ENCODE peak calls at places on chromosomes 7 and 10, in five cellular contexts. J is cardiac muscle cell, A is uterus, K is fibroblast of lung, P is gastrocnemius medialis. S is an unnamed sample. For H3K36me3 and H3K4me1, the result is how much of the 10 kb centered on the place peaks cover.

GRCh38 chr10:74297389-74298080 is 146.5 kb downstream of the ADK start:
- DNase-seq in J (no peak), A (no peak), K (no peak), P (no peak), S (no peak)

GRCh38 chr7:3300651-3301471 is at the start of gene SDK1:
- DNase-seq in J (peak), A (peak), K (peak), P (peak), S (peak)

GRCh38 chr7:17680943-17681351 is 259.3 kb downstream of the SNX13 start:
- DNase-seq in J (peak), A (no peak), K (peak), P (no peak), S (no peak)

GRCh38 chr10:58820862-58821559 is 308.3 kb downstream of the BICC1 start:
- DNase-seq in J (no peak), A (no peak), K (peak), P (no peak), S (no peak)

GRCh38 chr7:100407285-100408180 is 21.0 kb downstream of the ZCWPW1 start:
- DNase-seq in J (peak), A (no peak), K (peak), P (no peak), S (no peak)

GRCh38 chr7:7653568-7654187 is 13.1 kb downstream of the UMAD1 start:
- DNase-seq in J (peak), A (no peak), K (peak), P (no peak), S (no peak)

GRCh38 chr7:22433710-22434460 is 66.1 kb downstream of the STEAP1B start:
- DNase-seq in J (no peak), A (no peak), K (peak), P (no peak), S (peak)

GRCh38 chr10:80924063-80924952 is 386.6 kb downstream of the SH2D4B start:
- DNase-seq in J (peak), A (no peak), K (peak), P (no peak), S (no peak)

GRCh38 chr7:74271742-74272141 is 17.5 kb upstream of the CLIP2 start:
- DNase-seq in J (no peak), A (no peak), K (no peak), P (no peak), S (no peak)

GRCh38 chr10:70619271-70620019 is 16.9 kb upstream of the PRF1 start:
- DNase-seq in J (no peak), A (no peak), K (peak), P (no peak), S (no peak)

GRCh38 chr7:727104-727805 is at the start of gene PRKAR1B:
- DNase-seq in J (no peak), A (no peak), K (no peak), P (no peak), S (no peak)

GRCh38 chr7:159031135-159031701 is 113.4 kb downstream of the VIPR2 start:
- DNase-seq in J (no peak), A (peak), K (no peak), P (peak), S (peak)

GRCh38 chr10:75407296-75407715 is 5.7 kb upstream of the ZNF503 start:
- DNase-seq in J (peak), A (peak), K (no peak), P (no peak), S (no peak)

GRCh38 chr10:62335326-62335725 is 38.8 kb upstream of the ZNF365 start:
- DNase-seq in J (no peak), A (no peak), K (peak), P (no peak), S (no peak)

GRCh38 chr7:27600247-27600646 is 62.4 kb downstream of the HIBADH start:
- DNase-seq in J (no peak), A (no peak), K (no peak), P (no peak), S (no peak)

GRCh38 chr10:121516071-121516470 is 82.2 kb downstream of the FGFR2 start:
- DNase-seq in J (no peak), A (no peak), K (no peak), P (no peak), S (no peak)

GRCh38 chr10:121509776-121510175 is 88.5 kb downstream of the FGFR2 start:
- DNase-seq in J (no peak), A (no peak), K (no peak), P (no peak), S (no peak)

GRCh38 chr10:121511943-121512342 is 86.3 kb downstream of the FGFR2 start:
- DNase-seq in J (no peak), A (no peak), K (no peak), P (no peak), S (no peak)

GRCh38 chr10:121514141-121514865 is 83.9 kb downstream of the FGFR2 start:
- DNase-seq in J (no peak), A (no peak), K (no peak), P (no peak), S (no peak)

GRCh38 chr10:121510201-121510771 is 88.0 kb downstream of the FGFR2 start:
- DNase-seq in J (no peak), A (peak), K (no peak), P (no peak), S (no peak)
- H3K36me3 ChIP-seq in J (under half), A (under half), K (under half), P (under half), S (under half)

GRCh38 chr10:34809796-34810195 is 5.3 kb downstream of the PARD3 start:
- DNase-seq in J (no peak), A (no peak), K (no peak), P (no peak), S (no peak)

GRCh38 chr10:34811126-34811967 is 3.7 kb downstream of the PARD3 start:
- DNase-seq in J (no peak), A (no peak), K (no peak), P (no peak), S (no peak)

GRCh38 chr10:34811968-34812514 is 3.1 kb downstream of the PARD3 start:
- DNase-seq in J (no peak), A (no peak), K (peak), P (no peak), S (no peak)

GRCh38 chr10:34808789-34809745 is 6.0 kb downstream of the PARD3 start:
- DNase-seq in J (peak), A (peak), K (peak), P (peak), S (no peak)

GRCh38 chr10:34808336-34808735 is 6.8 kb downstream of the PARD3 start:
- DNase-seq in J (no peak), A (no peak), K (no peak), P (no peak), S (no peak)
- H3K4me1 ChIP-seq in J (under half), A (under half), K (under half), P (under half), S (under half)

GRCh38 chr10:67943917-67944316 is 59.5 kb downstream of the SIRT1 start:
- DNase-seq in J (no peak), A (no peak), K (no peak), P (no peak), S (no peak)
- H3K36me3 ChIP-seq in J (under half), A (under half), K (under half), P (under half), S (under half)

DNA sequence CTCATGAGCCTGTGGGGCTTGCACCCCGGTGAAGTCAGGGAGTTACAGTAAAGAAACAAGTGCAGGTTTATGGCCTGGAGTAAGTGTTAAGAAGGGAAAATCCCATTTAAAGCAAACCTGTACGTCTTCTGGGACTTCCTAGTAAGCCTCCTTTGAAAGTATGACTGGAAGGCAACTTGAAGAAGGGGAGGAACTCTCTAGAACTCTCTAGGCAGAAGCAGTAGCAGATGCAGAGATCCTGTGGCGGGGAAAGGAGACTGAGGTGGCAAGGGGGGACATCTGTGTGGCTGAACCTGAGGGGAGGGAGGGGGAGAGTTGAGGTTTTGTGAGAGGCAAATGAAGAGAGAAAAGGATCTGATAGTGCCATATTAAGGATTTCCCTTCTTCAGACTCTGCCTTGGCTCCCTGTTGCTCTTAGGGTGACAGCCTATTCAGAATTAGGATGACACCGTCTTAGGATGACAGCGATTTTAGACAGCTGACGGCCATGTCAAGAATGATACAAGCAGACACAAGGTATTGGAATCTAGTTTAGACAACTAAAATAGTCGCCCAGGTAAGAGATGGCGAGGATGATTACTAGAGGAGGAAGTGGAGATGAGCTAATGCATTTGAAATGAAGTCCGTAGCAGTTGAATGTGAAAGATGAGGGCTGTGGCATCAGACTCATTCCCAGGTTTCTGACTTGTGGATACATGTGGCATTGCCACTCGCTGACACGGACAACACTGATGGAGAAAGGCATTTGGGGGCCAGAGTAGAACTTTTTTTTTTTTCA is 29.0 kb downstream of the CUL1 start:
- DNase-seq in J (no peak), A (no peak), K (no peak), P (no peak), S (no peak)
- H3K4me1 ChIP-seq in J (under half), A (under half), K (under half), P (half or more), S (half or more)

DNA sequence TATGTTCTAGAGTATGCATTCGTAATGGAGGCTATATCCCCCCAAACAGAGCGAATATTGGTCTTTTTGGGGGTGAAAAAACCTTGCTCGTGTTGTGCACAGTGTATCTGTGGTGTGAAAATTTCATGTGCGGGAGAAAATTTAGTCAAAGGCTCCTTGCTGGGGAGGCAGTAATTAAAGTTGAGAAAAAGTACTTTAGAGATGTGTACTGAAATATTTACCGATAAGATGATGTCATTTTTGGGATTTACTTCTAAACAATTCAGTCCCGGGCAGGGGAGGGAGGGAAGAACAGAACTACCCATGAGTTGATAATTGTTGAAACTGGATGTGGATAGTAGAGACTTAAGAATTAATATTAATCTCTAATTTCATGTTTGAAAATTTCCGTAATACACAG is 9.3 kb downstream of the RBM17 start:
- DNase-seq in J (no peak), A (no peak), K (no peak), P (no peak), S (no peak)
- H3K36me3 ChIP-seq in J (under half), A (under half), K (under half), P (under half), S (half or more)

GRCh38 chr7:47572939-47573757 is 8.8 kb downstream of the TNS3 start:
- DNase-seq in J (no peak), A (no peak), K (no peak), P (no peak), S (no peak)

GRCh38 chr7:47576909-47577255 is 5.0 kb downstream of the TNS3 start:
- DNase-seq in J (no peak), A (no peak), K (no peak), P (no peak), S (no peak)

GRCh38 chr7:47576031-47576908 is 5.6 kb downstream of the TNS3 start:
- DNase-seq in J (no peak), A (peak), K (peak), P (peak), S (peak)

GRCh38 chr7:47573758-47574472 is 8.0 kb downstream of the TNS3 start:
- DNase-seq in J (no peak), A (peak), K (peak), P (no peak), S (no peak)

DNA sequence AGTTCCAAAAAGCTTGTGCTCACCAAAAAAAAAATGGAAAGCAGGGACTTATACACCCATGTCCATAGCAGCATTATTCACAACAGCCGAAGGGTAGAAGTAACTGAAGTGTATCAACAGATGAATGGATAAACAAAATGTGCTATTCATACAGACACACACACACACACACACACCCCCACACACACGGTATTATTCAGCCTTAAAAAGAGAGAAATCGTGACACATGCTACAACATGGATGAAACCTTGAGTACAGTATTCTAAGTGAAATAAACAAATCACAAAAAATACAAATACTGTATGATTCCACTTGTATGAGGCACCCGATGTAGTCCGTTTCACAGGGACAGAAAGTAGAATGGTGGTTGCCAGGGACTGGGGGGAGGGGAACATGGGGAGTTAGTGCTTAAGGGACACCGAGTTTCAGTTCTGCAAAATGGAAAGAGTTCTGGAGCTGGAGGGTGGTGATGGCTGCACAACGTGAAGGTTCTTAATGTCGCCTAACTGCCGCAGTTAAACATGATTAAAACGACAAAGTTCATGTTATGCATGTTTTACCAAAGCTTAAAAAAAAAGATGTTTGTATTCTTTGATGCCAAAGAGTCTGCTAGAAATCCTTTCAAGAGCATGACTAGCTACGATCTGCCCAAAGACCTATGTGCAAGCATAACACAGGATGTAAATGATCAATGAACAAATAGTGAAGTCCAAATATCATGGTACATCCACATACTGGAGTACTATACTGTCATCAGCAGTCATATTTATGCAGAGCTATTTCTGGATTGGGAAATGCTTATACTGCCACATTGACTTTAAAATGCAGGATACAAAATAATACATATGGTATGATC is 7.2 kb downstream of the TNS3 start:
- DNase-seq in J (no peak), A (no peak), K (no peak), P (peak), S (no peak)
- H3K4me1 ChIP-seq in J (under half), A (under half), K (half or more), P (under half), S (under half)

GRCh38 chr10:121478590-121478989 is 119.7 kb downstream of the FGFR2 start:
- DNase-seq in J (no peak), A (no peak), K (no peak), P (no peak), S (no peak)

GRCh38 chr10:121486906-121487305 is 111.3 kb downstream of the FGFR2 start:
- DNase-seq in J (no peak), A (no peak), K (no peak), P (no peak), S (no peak)

GRCh38 chr10:121485443-121486139 is 112.7 kb downstream of the FGFR2 start:
- DNase-seq in J (no peak), A (no peak), K (no peak), P (no peak), S (no peak)

GRCh38 chr10:121484401-121484800 is 113.8 kb downstream of the FGFR2 start:
- DNase-seq in J (no peak), A (no peak), K (no peak), P (no peak), S (no peak)

GRCh38 chr10:121481222-121481621 is 117.0 kb downstream of the FGFR2 start:
- DNase-seq in J (no peak), A (no peak), K (no peak), P (no peak), S (no peak)
- H3K36me3 ChIP-seq in J (under half), A (under half), K (under half), P (under half), S (under half)

GRCh38 chr7:47483604-47484273 is 98.2 kb downstream of the TNS3 start:
- DNase-seq in J (no peak), A (no peak), K (peak), P (no peak), S (no peak)
- H3K4me1 ChIP-seq in J (under half), A (under half), K (under half), P (under half), S (under half)

DNA sequence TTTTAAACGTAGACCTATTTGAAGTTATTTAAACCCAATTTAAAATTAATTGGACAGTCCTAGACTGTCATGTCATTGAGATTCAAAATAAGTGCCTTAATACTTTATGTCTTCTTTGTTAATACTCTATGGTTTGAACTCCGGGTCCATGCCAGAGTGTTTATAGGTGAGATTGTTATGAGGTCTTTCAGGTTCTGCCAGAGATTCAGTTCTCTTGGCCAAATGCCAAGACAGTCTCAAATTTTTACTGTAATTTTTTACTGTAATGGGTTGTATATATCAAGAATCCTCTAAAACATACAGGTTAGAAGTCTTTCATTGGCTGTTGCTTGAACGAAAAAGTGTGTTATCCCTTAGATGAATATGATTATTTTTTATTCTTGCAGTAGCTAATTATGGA is 3.9 kb downstream of the ADD3 start:
- DNase-seq in J (no peak), A (no peak), K (no peak), P (no peak), S (no peak)
- H3K36me3 ChIP-seq in J (under half), A (under half), K (under half), P (under half), S (under half)